ENCODE peak calls at places on chromosomes 5 and 9, in four cellular contexts. A is hepatocyte, X is neural progenitor cell, Q is GM23248. Z is an unnamed sample.

GRCh38 chr5:132065351-132065937 is 5.0 kb downstream of the IL3 start:
- DNase-seq in A (peak), X (peak), Q (peak), Z (peak)

GRCh38 chr9:99820330-99821186 is 1.1 kb upstream of the NR4A3 start:
- DNase-seq in A (peak), X (no peak), Q (peak), Z (peak)

GRCh38 chr5:122385786-122386185 is 73.7 kb downstream of the SNCAIP start:
- DNase-seq in A (no peak), X (no peak), Q (peak), Z (no peak)

GRCh38 chr9:20980713-20981481 is 50.5 kb downstream of the HACD4 start:
- DNase-seq in A (no peak), X (no peak), Q (peak), Z (peak)

GRCh38 chr5:82348749-82349148 is 70.6 kb upstream of the RPS23 start:
- DNase-seq in A (no peak), X (no peak), Q (peak), Z (no peak)

GRCh38 chr5:132451387-132451786 is 39.2 kb downstream of the IRF1 start:
- DNase-seq in A (no peak), X (no peak), Q (no peak), Z (peak)

GRCh38 chr5:36392818-36393217 is 91.1 kb upstream of the RANBP3L start:
- DNase-seq in A (no peak), X (no peak), Q (peak), Z (peak)

GRCh38 chr5:91151947-91152346 is 231.2 kb downstream of the ARRDC3 start:
- DNase-seq in A (peak), X (no peak), Q (peak), Z (peak)

GRCh38 chr9:96875460-96876142 is 21.3 kb upstream of the ZNF782 start:
- DNase-seq in A (peak), X (peak), Q (peak), Z (peak)

GRCh38 chr5:59407967-59408366 is 485.6 kb downstream of the PDE4D start:
- DNase-seq in A (no peak), X (no peak), Q (no peak), Z (no peak)

GRCh38 chr9:134964686-134965085 is 47.0 kb upstream of the FCN1 start:
- DNase-seq in A (no peak), X (no peak), Q (no peak), Z (no peak)

GRCh38 chr9:8978334-8978733 is 1178.8 kb upstream of the DMAC1 start:
- DNase-seq in A (no peak), X (no peak), Q (no peak), Z (no peak)
- TF ChIP-seq EZH2phosphoT487 in A (no peak), X (no peak), Q (no peak), Z (no peak)

GRCh38 chr9:6759114-6759977 is 1.6 kb downstream of the KDM4C start:
- DNase-seq in A (peak), X (no peak), Q (peak), Z (peak)
- H2AFZ ChIP-seq in A (peak), X (peak), Q (peak), Z (peak)

DNA sequence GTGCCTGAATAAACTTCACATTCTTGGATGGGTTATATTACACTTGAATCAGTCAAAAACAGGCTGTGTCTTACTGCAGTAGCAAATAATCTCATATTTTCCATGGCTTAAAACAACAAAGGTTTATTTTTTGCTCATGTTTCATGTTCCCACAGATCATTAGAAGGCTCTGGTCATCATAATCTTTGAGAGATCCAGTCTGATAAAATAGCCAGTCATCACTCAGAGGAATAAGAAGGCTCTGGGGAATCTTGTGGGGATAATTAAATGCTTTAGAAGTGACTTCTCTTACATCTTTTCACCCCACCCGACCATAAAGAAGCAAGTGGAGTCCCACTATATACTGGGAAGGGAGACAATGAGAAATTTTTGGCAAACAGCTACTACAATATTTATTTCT is 417.7 kb downstream of the PSAT1 start:
- DNase-seq in A (no peak), X (no peak), Q (peak), Z (no peak)
- TF ChIP-seq EZH2phosphoT487 in A (no peak), X (no peak), Q (peak), Z (no peak)

DNA sequence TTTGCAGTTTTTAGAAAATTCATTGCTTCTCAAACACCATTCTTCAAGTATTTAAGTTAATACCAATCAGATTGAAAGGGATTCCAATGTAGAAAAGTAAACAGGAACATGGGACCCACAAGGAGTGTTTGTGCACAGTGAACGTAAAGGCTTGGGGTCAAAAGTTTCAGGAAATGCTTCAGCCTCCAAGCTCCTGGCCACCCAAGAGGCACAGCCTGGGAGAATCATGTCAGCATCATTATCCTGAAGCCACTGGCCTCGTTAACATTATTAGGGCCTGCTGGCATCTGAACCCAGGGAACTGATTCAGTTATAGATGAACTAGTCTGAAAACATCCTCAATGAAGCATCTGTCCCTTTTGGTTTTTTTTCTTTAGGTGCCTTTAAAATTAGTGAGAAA is 122.9 kb downstream of the NXNL2 start:
- DNase-seq in A (no peak), X (peak), Q (peak), Z (no peak)
- H2AFZ ChIP-seq in A (no peak), X (no peak), Q (peak), Z (no peak)

GRCh38 chr9:79895232-79895631 is 323.5 kb downstream of the TLE4 start:
- DNase-seq in A (no peak), X (no peak), Q (no peak), Z (no peak)

GRCh38 chr9:79900754-79901153 is 329.0 kb downstream of the TLE4 start:
- DNase-seq in A (no peak), X (no peak), Q (no peak), Z (no peak)

DNA sequence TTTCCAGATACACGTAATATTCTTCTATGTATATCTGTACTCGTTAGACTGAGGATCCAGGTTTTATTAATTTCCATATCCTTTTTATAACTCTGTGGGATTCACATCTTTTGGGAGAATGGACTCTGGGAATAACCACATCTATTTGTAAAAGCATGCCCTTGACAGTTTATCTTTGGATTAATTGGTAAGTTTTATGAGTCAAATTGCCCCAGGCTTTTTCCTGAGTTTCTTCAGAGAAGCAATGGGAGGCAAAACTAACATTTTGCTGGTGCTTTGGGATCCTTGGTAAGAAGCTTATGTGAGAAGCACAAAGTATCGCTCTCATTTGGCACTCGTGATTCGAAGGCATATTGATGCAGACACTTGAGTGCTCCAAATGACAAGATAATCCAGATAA is 324.6 kb downstream of the TLE4 start:
- DNase-seq in A (no peak), X (no peak), Q (no peak), Z (peak)
- TF ChIP-seq EZH2phosphoT487 in A (no peak), X (no peak), Q (no peak), Z (no peak)

GRCh38 chr9:83002329-83002728 is 60.6 kb downstream of the RASEF start:
- DNase-seq in A (no peak), X (no peak), Q (no peak), Z (no peak)

GRCh38 chr9:83007521-83008300 is 55.2 kb downstream of the RASEF start:
- DNase-seq in A (no peak), X (no peak), Q (no peak), Z (no peak)

GRCh38 chr9:83011611-83012010 is 51.3 kb downstream of the RASEF start:
- DNase-seq in A (no peak), X (no peak), Q (no peak), Z (no peak)

GRCh38 chr9:83005963-83006362 is 57.0 kb downstream of the RASEF start:
- DNase-seq in A (no peak), X (no peak), Q (no peak), Z (no peak)

GRCh38 chr9:83006378-83006777 is 56.6 kb downstream of the RASEF start:
- DNase-seq in A (no peak), X (no peak), Q (no peak), Z (no peak)
- H2AFZ ChIP-seq in A (no peak), X (no peak), Q (no peak), Z (no peak)

GRCh38 chr9:109912082-109912581 is 132.1 kb downstream of the PALM2AKAP2 start:
- DNase-seq in A (no peak), X (no peak), Q (peak), Z (peak)
- TF ChIP-seq EZH2phosphoT487 in A (no peak), X (no peak), Q (peak), Z (no peak)

DNA sequence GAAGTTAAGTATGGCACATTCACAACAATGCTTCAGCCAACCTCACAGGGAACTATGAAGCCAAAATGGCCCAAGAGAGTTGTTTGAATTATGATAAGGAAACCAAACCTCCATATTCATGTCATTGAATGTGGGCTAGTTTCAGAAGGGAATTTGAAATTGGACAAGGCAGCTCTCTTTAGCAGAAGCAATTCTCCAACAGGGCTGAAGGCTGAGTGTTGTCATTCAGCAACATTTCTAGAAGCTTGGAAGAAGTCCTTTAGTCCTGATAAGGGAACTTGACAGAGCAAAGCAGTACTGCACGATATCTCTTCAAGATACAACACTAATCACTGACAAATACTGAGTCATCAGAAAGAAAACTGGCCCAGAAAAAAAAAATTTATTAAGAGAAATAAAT is 115.4 kb downstream of the SLC25A46 start:
- DNase-seq in A (no peak), X (no peak), Q (no peak), Z (peak)
- H2AFZ ChIP-seq in A (no peak), X (no peak), Q (no peak), Z (no peak)

GRCh38 chr5:159343295-159344094 is 13.2 kb upstream of the IL12B start:
- DNase-seq in A (peak), X (no peak), Q (no peak), Z (no peak)

GRCh38 chr5:159341145-159341544 is 10.9 kb upstream of the IL12B start:
- DNase-seq in A (no peak), X (no peak), Q (no peak), Z (no peak)

GRCh38 chr5:159342838-159343237 is 12.6 kb upstream of the IL12B start:
- DNase-seq in A (no peak), X (no peak), Q (no peak), Z (no peak)

GRCh38 chr5:159340511-159340910 is 10.2 kb upstream of the IL12B start:
- DNase-seq in A (no peak), X (no peak), Q (no peak), Z (no peak)

DNA sequence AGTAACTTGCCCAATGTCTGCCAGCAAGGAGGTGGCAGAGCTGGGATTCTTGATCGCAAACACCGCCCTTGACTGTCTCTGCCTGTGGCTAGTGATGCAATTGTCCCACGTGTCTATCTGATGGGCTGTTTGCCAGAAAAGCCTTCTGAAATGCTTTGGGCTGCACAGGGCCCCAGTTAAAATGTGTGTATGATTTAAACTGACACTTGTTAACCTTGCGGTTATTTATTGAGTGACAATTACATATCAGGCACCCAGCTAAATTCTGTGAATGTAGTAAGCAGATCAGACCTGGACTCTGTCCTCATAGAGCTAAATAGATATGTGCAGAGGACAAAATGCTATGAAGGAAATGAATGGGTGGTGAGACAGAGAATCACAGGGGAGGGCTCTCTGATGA is 11.6 kb upstream of the IL12B start:
- DNase-seq in A (peak), X (no peak), Q (peak), Z (peak)
- TF ChIP-seq EZH2phosphoT487 in A (no peak), X (no peak), Q (no peak), Z (no peak)

GRCh38 chr9:106400170-106400569 is 462.8 kb upstream of the ZNF462 start:
- DNase-seq in A (no peak), X (no peak), Q (no peak), Z (no peak)

GRCh38 chr9:106400950-106401349 is 462.0 kb upstream of the ZNF462 start:
- DNase-seq in A (peak), X (no peak), Q (no peak), Z (no peak)

GRCh38 chr9:106405871-106406435 is 457.0 kb upstream of the ZNF462 start:
- DNase-seq in A (no peak), X (no peak), Q (no peak), Z (peak)

GRCh38 chr9:106403081-106403480 is 459.9 kb upstream of the ZNF462 start:
- DNase-seq in A (peak), X (peak), Q (peak), Z (peak)

DNA sequence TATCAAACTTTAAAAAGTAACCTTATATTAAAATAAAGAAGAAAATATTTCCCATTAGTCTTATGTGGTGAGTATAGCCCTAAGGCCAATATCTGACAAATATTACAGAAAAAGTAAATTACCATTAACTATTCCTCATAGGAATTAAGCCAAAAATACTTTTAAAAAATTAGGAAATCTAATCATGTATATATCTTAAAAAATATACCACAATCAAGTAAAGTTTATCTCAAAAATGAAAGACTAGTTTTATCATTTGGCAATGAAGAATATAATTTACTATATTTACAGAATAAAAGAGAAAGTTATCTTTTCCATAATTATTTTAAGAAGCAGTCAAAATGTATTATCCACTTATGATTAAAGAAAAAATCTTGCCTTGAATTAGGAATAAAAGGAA is 458.8 kb upstream of the ZNF462 start:
- DNase-seq in A (no peak), X (no peak), Q (no peak), Z (no peak)
- H2AFZ ChIP-seq in A (no peak), X (no peak), Q (no peak), Z (no peak)

Z was measured in PC-3.